ENCODE peak calls at places on chromosomes 3 and 15, in nine cellular contexts. Y, R, U, A, T, C, J, M and F are unnamed samples.

GRCh38 chr3:72681598-72681997 is 166.6 kb downstream of the SHQ1 start:
- DNase-seq in R (no peak), U (no peak), T (no peak), C (no peak), Y (no peak), M (no peak), A (no peak), J (no peak), F (no peak)

GRCh38 chr3:39990532-39990931 is 181.1 kb downstream of the MYRIP start:
- DNase-seq in T (no peak), A (no peak), R (peak; percentile 54), U (no peak), M (no peak), J (no peak), Y (no peak), C (peak; percentile 48), F (no peak)

GRCh38 chr3:47420511-47421484 is 40.0 kb downstream of the PTPN23 start:
- DNase-seq in M (peak; percentile 96), C (peak; percentile 91), Y (peak; percentile 86), R (peak; percentile 83), U (peak; percentile 25), A (peak; percentile 85), T (peak; percentile 91), J (peak; percentile 88), F (peak; percentile 89)

GRCh38 chr3:157956850-157957249 is 149.4 kb downstream of the SHOX2 start:
- DNase-seq in M (no peak), U (no peak), A (no peak), C (no peak), T (no peak), R (peak; percentile 7), Y (no peak), J (no peak), F (no peak)

GRCh38 chr3:141625506-141625905 is 112.6 kb upstream of the RNF7 start:
- DNase-seq in T (no peak), R (peak; percentile 17), A (no peak), J (no peak), Y (no peak), M (no peak), U (no peak), C (no peak), F (peak; percentile 78)

GRCh38 chr3:49164983-49165720 is 979 bp downstream of the CCDC71 start:
- DNase-seq in J (no peak), Y (no peak), A (no peak), M (no peak), C (no peak), R (no peak), T (no peak), U (no peak), F (no peak)

GRCh38 chr3:33131328-33132018 is 17.7 kb downstream of the CRTAP start:
- DNase-seq in Y (no peak), C (peak; percentile 51), T (no peak), U (no peak), A (no peak), M (no peak), R (peak; percentile 67), J (no peak), F (peak; percentile 42)

GRCh38 chr3:147378186-147378503 is 28.2 kb downstream of the ZIC4 start:
- DNase-seq in U (no peak), T (no peak), A (no peak), Y (no peak), M (no peak), J (no peak), R (no peak), C (no peak), F (no peak)

GRCh38 chr15:75647370-75648155 is at the start of gene SNX33:
- DNase-seq in Y (peak; percentile 85), M (no peak), T (peak; percentile 94), C (peak; percentile 82), A (peak; percentile 88), J (peak; percentile 63), R (peak; percentile 81), U (no peak), F (peak; percentile 86)
- H3K27ac ChIP-seq in Y (peak within 1 kb of the TSS; percentile 91), M (peak within 1 kb of the TSS; percentile 97), T (peak within 1 kb of the TSS; percentile 94), C (peak within 1 kb of the TSS; percentile 97), A (peak within 1 kb of the TSS; percentile 99), J (peak within 1 kb of the TSS; percentile 89), R (peak within 1 kb of the TSS; percentile 94), U (peak within 1 kb of the TSS; percentile 98), F (peak within 1 kb of the TSS; percentile 95)

DNA sequence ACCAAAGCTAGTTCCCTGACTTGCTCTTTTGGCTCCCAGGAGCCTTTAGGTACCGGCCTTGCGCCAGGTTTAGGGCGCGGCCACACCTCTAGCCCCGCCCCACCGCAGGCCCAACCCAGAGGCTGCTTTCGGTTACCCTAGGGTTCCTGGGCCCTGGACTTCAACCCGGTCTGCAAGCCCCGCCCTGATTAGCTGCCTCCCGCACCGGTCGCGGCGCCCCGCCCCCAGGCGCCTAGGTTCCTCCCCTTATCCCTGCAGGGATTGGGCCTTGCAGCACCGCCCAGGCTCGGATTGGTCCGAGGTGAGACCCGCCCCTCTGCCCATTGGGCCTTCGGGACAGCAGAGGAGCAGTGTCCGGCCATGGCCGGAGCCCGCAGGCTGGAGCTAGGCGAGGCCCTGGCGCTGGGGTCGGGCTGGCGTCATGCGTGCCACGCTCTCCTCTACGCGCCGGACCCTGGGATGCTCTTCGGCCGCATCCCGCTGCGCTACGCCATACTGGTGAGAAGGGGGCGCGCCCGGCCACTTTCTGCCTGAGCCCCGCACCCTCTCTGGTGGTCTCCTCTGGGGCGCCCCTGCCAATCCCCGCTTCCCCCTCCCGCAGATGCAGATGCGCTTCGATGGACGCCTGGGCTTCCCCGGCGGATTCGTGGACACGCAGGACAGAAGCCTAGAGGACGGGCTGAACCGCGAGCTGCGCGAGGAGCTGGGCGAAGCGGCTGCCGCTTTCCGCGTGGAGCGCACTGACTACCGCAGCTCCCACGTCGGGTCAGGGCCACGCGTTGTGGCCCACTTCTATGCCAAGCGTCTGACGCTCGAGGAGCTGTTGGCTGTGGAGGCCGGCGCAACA is at the start of gene NUDT16:
- DNase-seq in M (peak; percentile 99), R (peak; percentile 97), J (peak; percentile 99), T (peak; percentile 100), Y (peak; percentile 100), A (peak; percentile 100), U (peak; percentile 96), C (peak; percentile 100), F (peak; percentile 100)
- TF ChIP-seq POLR2A in M (peak; percentile 85), R (peak; percentile 84), J (peak; percentile 93), T (peak; percentile 94), Y (peak; percentile 94), A (peak; percentile 83), U (peak; percentile 69), C (no peak), F (peak; percentile 78)

GRCh38 chr15:70063284-70063991 is 34.3 kb downstream of the TLE3 start:
- DNase-seq in C (no peak), M (no peak), J (no peak), R (no peak), Y (peak; percentile 72), T (no peak), U (no peak), A (no peak), F (no peak)

GRCh38 chr15:70062321-70062956 is 35.3 kb downstream of the TLE3 start:
- DNase-seq in C (peak; percentile 43), T (peak; percentile 90), R (no peak), J (peak; percentile 70), Y (peak; percentile 87), M (no peak), U (no peak), A (peak; percentile 77), F (peak; percentile 62)

GRCh38 chr15:70061086-70061370 is 36.7 kb downstream of the TLE3 start:
- DNase-seq in T (no peak), Y (peak; percentile 18), A (no peak), C (no peak), M (no peak), J (no peak), U (no peak), R (no peak), F (no peak)

GRCh38 chr15:70060214-70061085 is 37.3 kb downstream of the TLE3 start:
- DNase-seq in C (no peak), T (peak; percentile 56), U (no peak), A (no peak), J (no peak), M (no peak), Y (no peak), R (no peak), F (no peak)

GRCh38 chr15:70061696-70062270 is 35.9 kb downstream of the TLE3 start:
- DNase-seq in Y (no peak), A (no peak), R (no peak), U (no peak), M (no peak), C (no peak), T (peak; percentile 56), J (no peak), F (no peak)
- H3K4me3 ChIP-seq in Y (no peak overlapping the region), A (no peak overlapping the region), R (no peak overlapping the region), U (no peak overlapping the region), M (peak overlapping the region; percentile 45), C (no peak overlapping the region), T (peak overlapping the region; percentile 11), J (peak overlapping the region; percentile 1), F (no peak overlapping the region)

DNA sequence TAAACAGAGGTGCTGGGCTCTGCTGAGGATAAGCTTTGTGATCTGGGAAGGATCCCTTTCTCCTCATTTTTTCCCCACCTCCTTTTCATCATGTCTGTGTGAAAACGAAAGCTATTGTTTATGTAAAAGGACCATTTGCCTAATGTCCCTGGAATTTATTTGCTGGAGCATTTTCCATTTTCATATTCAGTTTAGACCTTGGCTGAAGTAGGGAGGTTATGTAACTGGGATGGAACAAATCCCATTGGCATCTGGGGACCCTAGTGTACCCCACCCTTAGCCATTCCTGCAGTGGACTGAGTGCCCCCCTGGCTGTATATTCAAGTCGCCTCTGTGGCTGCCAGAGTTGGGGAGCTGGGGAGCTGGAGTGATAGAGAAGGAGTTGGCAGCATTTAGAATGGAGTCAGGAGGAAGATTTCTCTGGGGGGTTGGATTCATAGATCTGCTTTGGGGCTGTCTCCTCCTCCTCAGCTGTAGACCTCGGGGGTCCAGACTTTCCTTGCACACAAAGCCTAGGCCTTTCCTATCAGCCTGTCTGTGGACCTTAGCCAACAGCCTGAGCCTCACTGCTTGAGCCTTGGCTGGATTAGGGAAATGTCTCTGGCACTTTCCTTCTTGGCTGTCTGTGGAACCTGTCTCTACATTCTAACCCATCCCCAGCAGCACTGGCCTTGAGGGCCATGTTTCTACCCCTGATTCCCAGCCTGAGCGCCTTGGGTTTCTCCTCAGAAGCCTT is 270.4 kb upstream of the CTDSPL start:
- DNase-seq in J (no peak), R (no peak), U (no peak), M (no peak), A (peak; percentile 33), C (no peak), T (peak; percentile 79), Y (peak; percentile 44), F (no peak)
- H3K27ac ChIP-seq in J (peak overlapping the region; percentile 83), R (no peak overlapping the region), U (peak overlapping the region; percentile 92), M (peak overlapping the region; percentile 90), A (peak overlapping the region; percentile 89), C (peak overlapping the region; percentile 83), T (peak overlapping the region; percentile 83), Y (peak overlapping the region; percentile 81), F (peak overlapping the region; percentile 48)